ENCODE peak calls at places on chromosomes 13 and 19, in ten cellular contexts. One of them, this sample, is unnamed.

GRCh38 chr19:54209058-54209747 is 8.5 kb downstream of the RPS9 start:
- DNase-seq in suprapubic skin: no peak
- DNase-seq in gastrocnemius medialis: no peak
- DNase-seq in heart left ventricle: no peak
- DNase-seq in GM12892: no peak
- DNase-seq in adrenal gland: no peak
- DNase-seq in H1: no peak
- DNase-seq in H54: peak
- DNase-seq in tibial nerve: no peak
- DNase-seq in testis: no peak
- DNase-seq in this sample: no peak

GRCh38 chr13:33743438-33744368 is 74.2 kb upstream of the RFC3 start:
- DNase-seq in suprapubic skin: no peak
- DNase-seq in gastrocnemius medialis: no peak
- DNase-seq in heart left ventricle: no peak
- DNase-seq in GM12892: no peak
- DNase-seq in adrenal gland: no peak
- DNase-seq in H1: no peak
- DNase-seq in H54: no peak
- DNase-seq in tibial nerve: no peak
- DNase-seq in testis: no peak
- DNase-seq in this sample: no peak

GRCh38 chr19:17536957-17537356 is 18.5 kb upstream of the COLGALT1 start:
- DNase-seq in suprapubic skin: no peak
- DNase-seq in gastrocnemius medialis: no peak
- DNase-seq in heart left ventricle: no peak
- DNase-seq in GM12892: no peak
- DNase-seq in adrenal gland: no peak
- DNase-seq in H1: no peak
- DNase-seq in H54: no peak
- DNase-seq in tibial nerve: no peak
- DNase-seq in testis: no peak
- DNase-seq in this sample: no peak

GRCh38 chr13:110524484-110525254 is 36.9 kb downstream of the RAB20 start:
- DNase-seq in suprapubic skin: no peak
- DNase-seq in gastrocnemius medialis: no peak
- DNase-seq in heart left ventricle: peak
- DNase-seq in GM12892: no peak
- DNase-seq in adrenal gland: no peak
- DNase-seq in H1: no peak
- DNase-seq in H54: peak
- DNase-seq in tibial nerve: no peak
- DNase-seq in testis: peak
- DNase-seq in this sample: no peak

GRCh38 chr13:48975101-48975925 is at the start of gene FNDC3A:
- DNase-seq in suprapubic skin: peak
- DNase-seq in gastrocnemius medialis: no peak
- DNase-seq in heart left ventricle: peak
- DNase-seq in GM12892: peak
- DNase-seq in adrenal gland: peak
- DNase-seq in H1: no peak
- DNase-seq in H54: peak
- DNase-seq in tibial nerve: no peak
- DNase-seq in testis: peak
- DNase-seq in this sample: no peak

GRCh38 chr19:32677657-32678056 is 2.0 kb downstream of the RGS9BP start:
- DNase-seq in suprapubic skin: no peak
- DNase-seq in gastrocnemius medialis: no peak
- DNase-seq in heart left ventricle: no peak
- DNase-seq in GM12892: no peak
- DNase-seq in adrenal gland: no peak
- DNase-seq in H1: no peak
- DNase-seq in H54: no peak
- DNase-seq in tibial nerve: no peak
- DNase-seq in testis: no peak
- DNase-seq in this sample: no peak

GRCh38 chr13:97460004-97460756 is 26.2 kb downstream of the RAP2A start:
- DNase-seq in suprapubic skin: no peak
- DNase-seq in gastrocnemius medialis: no peak
- DNase-seq in heart left ventricle: no peak
- DNase-seq in GM12892: no peak
- DNase-seq in adrenal gland: no peak
- DNase-seq in H1: no peak
- DNase-seq in H54: no peak
- DNase-seq in tibial nerve: no peak
- DNase-seq in testis: no peak
- DNase-seq in this sample: no peak

GRCh38 chr13:46267166-46267565 is 55.4 kb downstream of the LRRC63 start:
- DNase-seq in suprapubic skin: no peak
- DNase-seq in gastrocnemius medialis: no peak
- DNase-seq in heart left ventricle: no peak
- DNase-seq in GM12892: no peak
- DNase-seq in adrenal gland: no peak
- DNase-seq in H1: no peak
- DNase-seq in H54: no peak
- DNase-seq in tibial nerve: no peak
- DNase-seq in testis: no peak
- DNase-seq in this sample: no peak

GRCh38 chr19:10621966-10622365 is 3.4 kb upstream of the SLC44A2 start:
- DNase-seq in suprapubic skin: no peak
- DNase-seq in gastrocnemius medialis: no peak
- DNase-seq in heart left ventricle: no peak
- DNase-seq in GM12892: no peak
- DNase-seq in adrenal gland: no peak
- DNase-seq in H1: no peak
- DNase-seq in H54: no peak
- DNase-seq in tibial nerve: no peak
- DNase-seq in testis: no peak
- DNase-seq in this sample: no peak

GRCh38 chr19:10625003-10625761 is at the start of gene SLC44A2:
- DNase-seq in suprapubic skin: peak
- DNase-seq in gastrocnemius medialis: peak
- DNase-seq in heart left ventricle: peak
- DNase-seq in GM12892: no peak
- DNase-seq in adrenal gland: peak
- DNase-seq in H1: no peak
- DNase-seq in H54: peak
- DNase-seq in tibial nerve: peak
- DNase-seq in testis: peak
- DNase-seq in this sample: no peak

GRCh38 chr19:10620786-10621185 is 4.6 kb upstream of the SLC44A2 start:
- DNase-seq in suprapubic skin: no peak
- DNase-seq in gastrocnemius medialis: no peak
- DNase-seq in heart left ventricle: no peak
- DNase-seq in GM12892: no peak
- DNase-seq in adrenal gland: no peak
- DNase-seq in H1: no peak
- DNase-seq in H54: no peak
- DNase-seq in tibial nerve: no peak
- DNase-seq in testis: no peak
- DNase-seq in this sample: no peak

GRCh38 chr19:10624585-10624984 is 768 bp upstream of the SLC44A2 start:
- DNase-seq in suprapubic skin: no peak
- DNase-seq in gastrocnemius medialis: no peak
- DNase-seq in heart left ventricle: no peak
- DNase-seq in GM12892: no peak
- DNase-seq in adrenal gland: no peak
- DNase-seq in H1: no peak
- DNase-seq in H54: no peak
- DNase-seq in tibial nerve: no peak
- DNase-seq in testis: no peak
- DNase-seq in this sample: no peak

DNA sequence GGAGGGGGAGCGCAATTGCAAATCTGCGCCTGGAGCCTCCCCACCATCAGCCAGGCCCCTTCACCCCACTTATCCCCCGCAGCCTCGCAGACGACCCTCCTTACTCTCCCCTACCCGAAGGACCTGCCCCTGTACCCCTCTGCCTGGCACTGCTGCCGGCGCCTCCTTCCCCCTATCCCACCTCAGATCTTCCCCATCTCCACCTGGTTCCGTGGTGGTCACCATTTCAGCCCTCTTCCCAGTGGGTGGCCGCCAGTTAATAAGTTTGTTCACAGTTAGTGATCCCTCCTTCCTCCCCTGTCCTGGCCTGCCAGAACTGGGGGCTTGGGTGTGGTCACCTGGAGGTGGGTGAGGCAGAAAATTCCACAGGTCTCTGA is 397 bp downstream of the SLC44A2 start:
- DNase-seq in suprapubic skin: no peak
- DNase-seq in gastrocnemius medialis: no peak
- DNase-seq in heart left ventricle: no peak
- DNase-seq in GM12892: no peak
- DNase-seq in adrenal gland: no peak
- DNase-seq in H1: no peak
- DNase-seq in H54: no peak
- DNase-seq in tibial nerve: no peak
- DNase-seq in testis: no peak
- DNase-seq in this sample: no peak
- TF ChIP-seq POLR2A in suprapubic skin: no peak
- TF ChIP-seq POLR2A in gastrocnemius medialis: no peak
- TF ChIP-seq POLR2A in heart left ventricle: no peak
- TF ChIP-seq POLR2A in GM12892: no peak
- TF ChIP-seq POLR2A in adrenal gland: no peak
- TF ChIP-seq POLR2A in H1: peak
- TF ChIP-seq POLR2A in H54: no peak
- TF ChIP-seq POLR2A in tibial nerve: no peak
- TF ChIP-seq POLR2A in testis: no peak
- TF ChIP-seq POLR2A in this sample: no peak

GRCh38 chr19:58555369-58555885 is 522 bp upstream of the CHMP2A start:
- DNase-seq in suprapubic skin: peak
- DNase-seq in gastrocnemius medialis: no peak
- DNase-seq in heart left ventricle: no peak
- DNase-seq in GM12892: no peak
- DNase-seq in adrenal gland: no peak
- DNase-seq in H1: no peak
- DNase-seq in H54: no peak
- DNase-seq in tibial nerve: no peak
- DNase-seq in testis: peak
- DNase-seq in this sample: no peak

GRCh38 chr19:58553799-58554493 is 959 bp downstream of the CHMP2A start:
- DNase-seq in suprapubic skin: peak
- DNase-seq in gastrocnemius medialis: no peak
- DNase-seq in heart left ventricle: no peak
- DNase-seq in GM12892: no peak
- DNase-seq in adrenal gland: peak
- DNase-seq in H1: no peak
- DNase-seq in H54: no peak
- DNase-seq in tibial nerve: no peak
- DNase-seq in testis: no peak
- DNase-seq in this sample: no peak

GRCh38 chr19:58555920-58556632 is 1.2 kb upstream of the CHMP2A start:
- DNase-seq in suprapubic skin: peak
- DNase-seq in gastrocnemius medialis: no peak
- DNase-seq in heart left ventricle: no peak
- DNase-seq in GM12892: no peak
- DNase-seq in adrenal gland: peak
- DNase-seq in H1: no peak
- DNase-seq in H54: no peak
- DNase-seq in tibial nerve: no peak
- DNase-seq in testis: no peak
- DNase-seq in this sample: no peak

GRCh38 chr19:58556633-58557252 is 1.7 kb downstream of the UBE2M start:
- DNase-seq in suprapubic skin: peak
- DNase-seq in gastrocnemius medialis: no peak
- DNase-seq in heart left ventricle: no peak
- DNase-seq in GM12892: no peak
- DNase-seq in adrenal gland: peak
- DNase-seq in H1: no peak
- DNase-seq in H54: no peak
- DNase-seq in tibial nerve: no peak
- DNase-seq in testis: no peak
- DNase-seq in this sample: no peak

GRCh38 chr19:58554494-58555368 is at the start of gene CHMP2A:
- DNase-seq in suprapubic skin: peak
- DNase-seq in gastrocnemius medialis: peak
- DNase-seq in heart left ventricle: peak
- DNase-seq in GM12892: peak
- DNase-seq in adrenal gland: peak
- DNase-seq in H1: peak
- DNase-seq in H54: peak
- DNase-seq in tibial nerve: peak
- DNase-seq in testis: peak
- DNase-seq in this sample: no peak
- TF ChIP-seq POLR2A in suprapubic skin: peak
- TF ChIP-seq POLR2A in gastrocnemius medialis: peak
- TF ChIP-seq POLR2A in heart left ventricle: no peak
- TF ChIP-seq POLR2A in GM12892: peak
- TF ChIP-seq POLR2A in adrenal gland: peak
- TF ChIP-seq POLR2A in H1: peak
- TF ChIP-seq POLR2A in H54: peak
- TF ChIP-seq POLR2A in tibial nerve: peak
- TF ChIP-seq POLR2A in testis: no peak
- TF ChIP-seq POLR2A in this sample: no peak

DNA sequence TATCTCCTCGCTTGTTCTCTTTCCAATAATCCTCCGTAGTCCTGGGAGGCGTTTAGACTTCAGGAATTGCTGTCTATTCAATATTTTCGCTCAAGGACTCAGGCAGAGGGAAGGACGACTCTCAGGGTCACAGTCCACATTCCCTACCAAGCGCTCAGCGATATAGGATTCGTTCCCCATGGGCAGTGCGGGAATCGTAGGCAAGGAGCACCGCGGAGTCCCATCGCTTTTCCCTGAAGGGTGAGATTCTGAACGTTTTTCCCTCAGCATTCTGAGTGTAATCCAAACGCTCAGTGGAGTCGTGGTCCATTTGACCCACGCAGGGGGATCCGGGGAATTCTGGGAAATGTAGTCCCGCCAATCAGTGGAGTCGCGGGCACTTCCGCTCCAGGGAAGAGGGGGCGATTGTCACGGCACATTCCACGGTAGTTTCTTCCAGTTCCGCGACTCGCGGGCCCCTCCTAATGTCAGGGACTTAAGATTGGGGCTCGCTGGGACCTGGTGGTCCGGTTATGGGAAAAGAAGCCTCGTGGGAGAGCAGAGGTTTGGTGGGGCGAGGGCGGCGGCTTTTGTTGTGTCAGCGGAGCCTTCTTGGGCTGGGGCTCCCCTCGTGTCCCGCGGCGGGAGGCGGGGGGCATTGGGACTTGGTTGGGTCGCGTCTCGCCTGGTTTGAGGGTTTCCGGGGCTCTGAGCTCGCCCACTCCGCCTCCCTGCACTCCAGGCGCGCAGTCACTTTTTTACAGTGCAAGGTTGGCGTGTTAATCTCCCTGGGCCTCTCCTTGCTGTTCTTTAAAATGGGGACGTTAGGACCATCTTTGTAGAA is at the start of gene ZNF234:
- DNase-seq in suprapubic skin: peak
- DNase-seq in gastrocnemius medialis: peak
- DNase-seq in heart left ventricle: peak
- DNase-seq in GM12892: peak
- DNase-seq in adrenal gland: peak
- DNase-seq in H1: no peak
- DNase-seq in H54: peak
- DNase-seq in tibial nerve: peak
- DNase-seq in testis: peak
- DNase-seq in this sample: no peak
- TF ChIP-seq POLR2A in suprapubic skin: no peak
- TF ChIP-seq POLR2A in gastrocnemius medialis: no peak
- TF ChIP-seq POLR2A in heart left ventricle: no peak
- TF ChIP-seq POLR2A in GM12892: peak
- TF ChIP-seq POLR2A in adrenal gland: peak
- TF ChIP-seq POLR2A in H1: no peak
- TF ChIP-seq POLR2A in H54: no peak
- TF ChIP-seq POLR2A in tibial nerve: no peak
- TF ChIP-seq POLR2A in testis: no peak
- TF ChIP-seq POLR2A in this sample: peak

GRCh38 chr19:46528601-46529447 is 33.2 kb upstream of the PNMA8B start:
- DNase-seq in suprapubic skin: peak
- DNase-seq in gastrocnemius medialis: no peak
- DNase-seq in heart left ventricle: no peak
- DNase-seq in GM12892: no peak
- DNase-seq in adrenal gland: no peak
- DNase-seq in H1: no peak
- DNase-seq in H54: no peak
- DNase-seq in tibial nerve: no peak
- DNase-seq in testis: no peak
- DNase-seq in this sample: no peak
- TF ChIP-seq POLR2A in suprapubic skin: no peak
- TF ChIP-seq POLR2A in gastrocnemius medialis: no peak
- TF ChIP-seq POLR2A in heart left ventricle: no peak
- TF ChIP-seq POLR2A in GM12892: no peak
- TF ChIP-seq POLR2A in adrenal gland: no peak
- TF ChIP-seq POLR2A in H1: no peak
- TF ChIP-seq POLR2A in H54: no peak
- TF ChIP-seq POLR2A in tibial nerve: no peak
- TF ChIP-seq POLR2A in testis: no peak
- TF ChIP-seq POLR2A in this sample: no peak